ENCODE peak calls at places on chromosomes 1 and 21, in six cellular contexts. T, Z, U, N, H and Q are unnamed samples.

GRCh38 chr1:151547119-151547899 is 7.2 kb downstream of the TUFT1 start:
- DNase-seq in T (no peak), N (no peak), Z (no peak), U (peak), H (no peak), Q (no peak)

GRCh38 chr1:184888505-184888904 is 85.8 kb downstream of the NIBAN1 start:
- DNase-seq in N (no peak), Z (no peak), U (peak), T (no peak), H (no peak), Q (no peak)

GRCh38 chr21:29318354-29318753 is 19.6 kb downstream of the BACH1 start:
- DNase-seq in H (no peak), N (no peak), U (no peak), Z (no peak), T (no peak), Q (no peak)

GRCh38 chr1:11286735-11287410 is 13.9 kb downstream of the UBIAD1 start:
- DNase-seq in N (no peak), U (peak), Z (no peak), T (no peak), H (no peak), Q (no peak)

GRCh38 chr1:23169727-23170335 is 1.2 kb upstream of the LUZP1 start:
- DNase-seq in T (peak), N (peak), U (peak), Z (no peak), H (peak), Q (no peak)

GRCh38 chr1:99665212-99665611 is 19.3 kb downstream of the PALMD start:
- DNase-seq in U (no peak), N (no peak), T (no peak), H (no peak), Z (no peak), Q (no peak)

GRCh38 chr1:244918422-244919319 is 54.3 kb upstream of the HNRNPU start:
- DNase-seq in N (peak), H (peak), T (peak), U (peak), Z (peak), Q (peak)

GRCh38 chr1:151716771-151717631 is at the start of gene CELF3:
- DNase-seq in Z (no peak), T (no peak), N (peak), U (no peak), H (peak), Q (peak)

GRCh38 chr1:21783679-21784603 is 992 bp upstream of the USP48 start:
- DNase-seq in T (no peak), Z (no peak), U (peak), H (no peak), N (peak), Q (peak)

GRCh38 chr1:230243583-230244377 is 176.7 kb downstream of the GALNT2 start:
- DNase-seq in U (peak), N (no peak), H (no peak), Z (no peak), T (no peak), Q (no peak)